ENCODE peak calls at places on chromosomes 7 and 10, in seven cellular contexts. One of them, this sample, is unnamed.

GRCh38 chr10:123621910-123622309 is 44.2 kb upstream of the GPR26 start:
- DNase-seq in naive thymus-derived CD4-positive, alpha-beta T cell: no peak
- DNase-seq in IMR-90: no peak
- DNase-seq in Karpas-422: no peak
- DNase-seq in GM23248: peak; percentile 42
- DNase-seq in small intestine: no peak
- DNase-seq in fibroblast of mammary gland: no peak
- DNase-seq in this sample: no peak

GRCh38 chr7:73769481-73770001 is 529 bp downstream of the CLDN3 start:
- DNase-seq in small intestine: no peak
- DNase-seq in naive thymus-derived CD4-positive, alpha-beta T cell: no peak
- DNase-seq in Karpas-422: no peak
- DNase-seq in IMR-90: no peak
- DNase-seq in GM23248: no peak
- DNase-seq in fibroblast of mammary gland: no peak
- DNase-seq in this sample: no peak

GRCh38 chr7:92835140-92835850 is 1.1 kb downstream of the CDK6 start:
- DNase-seq in naive thymus-derived CD4-positive, alpha-beta T cell: peak; percentile 20
- DNase-seq in small intestine: peak; percentile 74
- DNase-seq in GM23248: peak; percentile 88
- DNase-seq in Karpas-422: peak; percentile 81
- DNase-seq in IMR-90: peak; percentile 74
- DNase-seq in fibroblast of mammary gland: peak; percentile 74
- DNase-seq in this sample: peak; percentile 86

GRCh38 chr7:105589221-105590077 is 8.2 kb upstream of the EFCAB10 start:
- DNase-seq in GM23248: peak; percentile 92
- DNase-seq in IMR-90: peak; percentile 81
- DNase-seq in fibroblast of mammary gland: peak; percentile 81
- DNase-seq in Karpas-422: peak; percentile 90
- DNase-seq in naive thymus-derived CD4-positive, alpha-beta T cell: no peak
- DNase-seq in small intestine: peak; percentile 66
- DNase-seq in this sample: peak; percentile 63

GRCh38 chr10:131810805-131811137 is 90.0 kb upstream of the PPP2R2D start:
- DNase-seq in fibroblast of mammary gland: no peak
- DNase-seq in naive thymus-derived CD4-positive, alpha-beta T cell: no peak
- DNase-seq in Karpas-422: no peak
- DNase-seq in small intestine: no peak
- DNase-seq in IMR-90: no peak
- DNase-seq in GM23248: no peak
- DNase-seq in this sample: no peak

GRCh38 chr10:132311338-132311939 is 3.7 kb upstream of the STK32C start:
- DNase-seq in IMR-90: no peak
- DNase-seq in GM23248: no peak
- DNase-seq in small intestine: peak; percentile 32
- DNase-seq in fibroblast of mammary gland: no peak
- DNase-seq in naive thymus-derived CD4-positive, alpha-beta T cell: no peak
- DNase-seq in Karpas-422: no peak
- DNase-seq in this sample: no peak

GRCh38 chr10:75487087-75487784 is 55.8 kb downstream of the LRMDA start:
- DNase-seq in Karpas-422: no peak
- DNase-seq in fibroblast of mammary gland: peak; percentile 71
- DNase-seq in GM23248: peak; percentile 23
- DNase-seq in small intestine: no peak
- DNase-seq in IMR-90: no peak
- DNase-seq in naive thymus-derived CD4-positive, alpha-beta T cell: no peak
- DNase-seq in this sample: no peak

GRCh38 chr7:4706384-4707032 is 24.4 kb downstream of the FOXK1 start:
- DNase-seq in naive thymus-derived CD4-positive, alpha-beta T cell: no peak
- DNase-seq in GM23248: peak; percentile 62
- DNase-seq in small intestine: no peak
- DNase-seq in fibroblast of mammary gland: no peak
- DNase-seq in Karpas-422: no peak
- DNase-seq in IMR-90: peak; percentile 64
- DNase-seq in this sample: no peak

GRCh38 chr10:88974446-88975376 is 15.9 kb upstream of the FAS start:
- DNase-seq in small intestine: peak; percentile 78
- DNase-seq in fibroblast of mammary gland: peak; percentile 47
- DNase-seq in GM23248: peak; percentile 56
- DNase-seq in IMR-90: peak; percentile 44
- DNase-seq in naive thymus-derived CD4-positive, alpha-beta T cell: no peak
- DNase-seq in Karpas-422: no peak
- DNase-seq in this sample: no peak

GRCh38 chr7:96004598-96004997 is 232.2 kb downstream of the DYNC1I1 start:
- DNase-seq in Karpas-422: no peak
- DNase-seq in naive thymus-derived CD4-positive, alpha-beta T cell: no peak
- DNase-seq in small intestine: no peak
- DNase-seq in GM23248: peak; percentile 80
- DNase-seq in IMR-90: no peak
- DNase-seq in fibroblast of mammary gland: peak; percentile 88
- DNase-seq in this sample: no peak

GRCh38 chr7:72258074-72258473 is 154.1 kb downstream of the CALN1 start:
- DNase-seq in fibroblast of mammary gland: no peak
- DNase-seq in IMR-90: no peak
- DNase-seq in naive thymus-derived CD4-positive, alpha-beta T cell: no peak
- DNase-seq in Karpas-422: no peak
- DNase-seq in small intestine: no peak
- DNase-seq in GM23248: no peak
- DNase-seq in this sample: no peak

GRCh38 chr10:74081918-74082317 is 68.7 kb downstream of the AP3M1 start:
- DNase-seq in GM23248: peak; percentile 50
- DNase-seq in fibroblast of mammary gland: no peak
- DNase-seq in IMR-90: no peak
- DNase-seq in small intestine: no peak
- DNase-seq in Karpas-422: no peak
- DNase-seq in naive thymus-derived CD4-positive, alpha-beta T cell: no peak
- DNase-seq in this sample: no peak

GRCh38 chr7:112112822-112113255 is 93.4 kb downstream of the DOCK4 start:
- DNase-seq in IMR-90: peak; percentile 54
- DNase-seq in naive thymus-derived CD4-positive, alpha-beta T cell: no peak
- DNase-seq in Karpas-422: no peak
- DNase-seq in small intestine: no peak
- DNase-seq in fibroblast of mammary gland: peak; percentile 89
- DNase-seq in GM23248: peak; percentile 86
- DNase-seq in this sample: no peak

GRCh38 chr7:157017149-157017548 is 6.7 kb upstream of the MNX1 start:
- DNase-seq in IMR-90: no peak
- DNase-seq in Karpas-422: no peak
- DNase-seq in fibroblast of mammary gland: no peak
- DNase-seq in naive thymus-derived CD4-positive, alpha-beta T cell: no peak
- DNase-seq in small intestine: no peak
- DNase-seq in GM23248: no peak
- DNase-seq in this sample: no peak

GRCh38 chr7:102222445-102222844 is 64.2 kb upstream of the SH2B2 start:
- DNase-seq in fibroblast of mammary gland: peak; percentile 19
- DNase-seq in small intestine: no peak
- DNase-seq in Karpas-422: no peak
- DNase-seq in IMR-90: peak; percentile 36
- DNase-seq in naive thymus-derived CD4-positive, alpha-beta T cell: no peak
- DNase-seq in GM23248: no peak
- DNase-seq in this sample: no peak

GRCh38 chr7:121624922-121625321 is 228.8 kb upstream of the FAM3C start:
- DNase-seq in fibroblast of mammary gland: peak; percentile 69
- DNase-seq in IMR-90: no peak
- DNase-seq in GM23248: peak; percentile 33
- DNase-seq in Karpas-422: no peak
- DNase-seq in small intestine: no peak
- DNase-seq in naive thymus-derived CD4-positive, alpha-beta T cell: no peak
- DNase-seq in this sample: no peak

GRCh38 chr10:69515699-69516547 is 57.3 kb downstream of the NEUROG3 start:
- DNase-seq in Karpas-422: peak; percentile 88
- DNase-seq in fibroblast of mammary gland: peak; percentile 62
- DNase-seq in naive thymus-derived CD4-positive, alpha-beta T cell: peak; percentile 69
- DNase-seq in small intestine: peak; percentile 76
- DNase-seq in IMR-90: peak; percentile 55
- DNase-seq in GM23248: peak; percentile 78
- DNase-seq in this sample: peak; percentile 66

DNA sequence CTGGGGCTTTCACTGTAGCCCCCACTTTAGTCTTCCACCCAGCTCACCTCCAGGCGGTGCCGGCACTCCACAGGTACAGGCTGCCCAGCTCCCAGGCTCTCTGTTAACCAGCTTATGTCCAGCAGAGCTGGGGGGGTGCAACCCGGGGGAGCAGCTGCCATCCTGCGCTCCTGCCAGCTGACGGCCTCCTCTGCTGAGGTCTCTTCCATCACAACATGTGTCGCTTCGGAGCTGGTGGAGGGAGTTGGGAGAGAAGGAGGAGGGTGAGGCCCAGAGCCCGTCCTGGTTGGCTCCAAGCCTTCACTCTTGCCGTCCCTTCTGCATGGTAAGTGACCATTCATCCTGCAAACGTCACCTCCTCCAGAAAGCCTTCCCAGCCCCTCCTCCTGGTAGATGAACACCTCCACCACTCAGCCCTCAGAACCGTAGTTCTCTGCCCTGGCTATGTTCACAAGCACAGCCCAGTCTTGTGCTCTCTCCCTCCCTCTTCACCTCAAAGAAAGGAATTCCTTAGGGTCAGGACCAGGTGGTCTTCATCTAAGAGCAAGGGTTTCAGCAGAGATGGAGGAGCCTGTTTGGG is 1.6 kb downstream of the POLM start:
- DNase-seq in IMR-90: no peak
- DNase-seq in GM23248: no peak
- DNase-seq in Karpas-422: no peak
- DNase-seq in naive thymus-derived CD4-positive, alpha-beta T cell: no peak
- DNase-seq in fibroblast of mammary gland: no peak
- DNase-seq in small intestine: no peak
- DNase-seq in this sample: no peak
- H3K4me3 ChIP-seq in IMR-90: no peak overlapping the region
- H3K4me3 ChIP-seq in GM23248: peak overlapping the region; percentile 80
- H3K4me3 ChIP-seq in Karpas-422: peak overlapping the region; percentile 81
- H3K4me3 ChIP-seq in naive thymus-derived CD4-positive, alpha-beta T cell: peak overlapping the region; percentile 77
- H3K4me3 ChIP-seq in fibroblast of mammary gland: no peak overlapping the region
- H3K4me3 ChIP-seq in small intestine: no peak overlapping the region
- H3K4me3 ChIP-seq in this sample: peak overlapping the region; percentile 90

GRCh38 chr10:45811075-45811474 is 36.2 kb downstream of the AGAP4 start:
- DNase-seq in naive thymus-derived CD4-positive, alpha-beta T cell: no peak
- DNase-seq in fibroblast of mammary gland: no peak
- DNase-seq in IMR-90: no peak
- DNase-seq in small intestine: no peak
- DNase-seq in Karpas-422: no peak
- DNase-seq in GM23248: no peak
- DNase-seq in this sample: no peak
- H3K4me3 ChIP-seq in naive thymus-derived CD4-positive, alpha-beta T cell: no peak overlapping the region
- H3K4me3 ChIP-seq in fibroblast of mammary gland: no peak overlapping the region
- H3K4me3 ChIP-seq in IMR-90: no peak overlapping the region
- H3K4me3 ChIP-seq in small intestine: no peak overlapping the region
- H3K4me3 ChIP-seq in Karpas-422: no peak overlapping the region
- H3K4me3 ChIP-seq in GM23248: no peak overlapping the region
- H3K4me3 ChIP-seq in this sample: no peak overlapping the region

GRCh38 chr7:131026297-131027003 is 292.4 kb upstream of the KLF14 start:
- DNase-seq in IMR-90: peak; percentile 77
- DNase-seq in fibroblast of mammary gland: peak; percentile 80
- DNase-seq in GM23248: peak; percentile 95
- DNase-seq in Karpas-422: peak; percentile 83
- DNase-seq in small intestine: no peak
- DNase-seq in naive thymus-derived CD4-positive, alpha-beta T cell: no peak
- DNase-seq in this sample: no peak

GRCh38 chr7:131019351-131019750 is 285.3 kb upstream of the KLF14 start:
- DNase-seq in naive thymus-derived CD4-positive, alpha-beta T cell: no peak
- DNase-seq in Karpas-422: no peak
- DNase-seq in GM23248: no peak
- DNase-seq in small intestine: no peak
- DNase-seq in IMR-90: no peak
- DNase-seq in fibroblast of mammary gland: no peak
- DNase-seq in this sample: no peak

GRCh38 chr7:131021460-131021859 is 287.5 kb upstream of the KLF14 start:
- DNase-seq in naive thymus-derived CD4-positive, alpha-beta T cell: no peak
- DNase-seq in IMR-90: no peak
- DNase-seq in Karpas-422: no peak
- DNase-seq in fibroblast of mammary gland: no peak
- DNase-seq in GM23248: no peak
- DNase-seq in small intestine: no peak
- DNase-seq in this sample: no peak

GRCh38 chr7:131020759-131021219 is 286.8 kb upstream of the KLF14 start:
- DNase-seq in naive thymus-derived CD4-positive, alpha-beta T cell: no peak
- DNase-seq in GM23248: no peak
- DNase-seq in small intestine: no peak
- DNase-seq in Karpas-422: no peak
- DNase-seq in fibroblast of mammary gland: no peak
- DNase-seq in IMR-90: no peak
- DNase-seq in this sample: no peak

GRCh38 chr7:131021902-131022301 is 287.9 kb upstream of the KLF14 start:
- DNase-seq in GM23248: no peak
- DNase-seq in naive thymus-derived CD4-positive, alpha-beta T cell: no peak
- DNase-seq in small intestine: no peak
- DNase-seq in Karpas-422: peak; percentile 67
- DNase-seq in fibroblast of mammary gland: no peak
- DNase-seq in IMR-90: no peak
- DNase-seq in this sample: no peak
- H3K4me3 ChIP-seq in GM23248: no peak overlapping the region
- H3K4me3 ChIP-seq in naive thymus-derived CD4-positive, alpha-beta T cell: peak overlapping the region; percentile 14
- H3K4me3 ChIP-seq in small intestine: no peak overlapping the region
- H3K4me3 ChIP-seq in Karpas-422: no peak overlapping the region
- H3K4me3 ChIP-seq in fibroblast of mammary gland: no peak overlapping the region
- H3K4me3 ChIP-seq in IMR-90: no peak overlapping the region
- H3K4me3 ChIP-seq in this sample: no peak overlapping the region

GRCh38 chr7:127671341-127671740 is 19.3 kb downstream of the SND1 start:
- DNase-seq in IMR-90: no peak
- DNase-seq in GM23248: no peak
- DNase-seq in Karpas-422: no peak
- DNase-seq in small intestine: no peak
- DNase-seq in naive thymus-derived CD4-positive, alpha-beta T cell: no peak
- DNase-seq in fibroblast of mammary gland: no peak
- DNase-seq in this sample: no peak

GRCh38 chr7:127666602-127667001 is 14.6 kb downstream of the SND1 start:
- DNase-seq in fibroblast of mammary gland: no peak
- DNase-seq in small intestine: no peak
- DNase-seq in Karpas-422: no peak
- DNase-seq in naive thymus-derived CD4-positive, alpha-beta T cell: no peak
- DNase-seq in IMR-90: no peak
- DNase-seq in GM23248: peak; percentile 24
- DNase-seq in this sample: no peak

GRCh38 chr7:127665922-127666321 is 13.9 kb downstream of the SND1 start:
- DNase-seq in GM23248: no peak
- DNase-seq in fibroblast of mammary gland: no peak
- DNase-seq in small intestine: no peak
- DNase-seq in naive thymus-derived CD4-positive, alpha-beta T cell: no peak
- DNase-seq in IMR-90: no peak
- DNase-seq in Karpas-422: no peak
- DNase-seq in this sample: no peak

GRCh38 chr7:127667751-127668530 is 15.9 kb downstream of the SND1 start:
- DNase-seq in fibroblast of mammary gland: peak; percentile 61
- DNase-seq in Karpas-422: no peak
- DNase-seq in GM23248: peak; percentile 78
- DNase-seq in naive thymus-derived CD4-positive, alpha-beta T cell: no peak
- DNase-seq in IMR-90: peak; percentile 44
- DNase-seq in small intestine: no peak
- DNase-seq in this sample: no peak

DNA sequence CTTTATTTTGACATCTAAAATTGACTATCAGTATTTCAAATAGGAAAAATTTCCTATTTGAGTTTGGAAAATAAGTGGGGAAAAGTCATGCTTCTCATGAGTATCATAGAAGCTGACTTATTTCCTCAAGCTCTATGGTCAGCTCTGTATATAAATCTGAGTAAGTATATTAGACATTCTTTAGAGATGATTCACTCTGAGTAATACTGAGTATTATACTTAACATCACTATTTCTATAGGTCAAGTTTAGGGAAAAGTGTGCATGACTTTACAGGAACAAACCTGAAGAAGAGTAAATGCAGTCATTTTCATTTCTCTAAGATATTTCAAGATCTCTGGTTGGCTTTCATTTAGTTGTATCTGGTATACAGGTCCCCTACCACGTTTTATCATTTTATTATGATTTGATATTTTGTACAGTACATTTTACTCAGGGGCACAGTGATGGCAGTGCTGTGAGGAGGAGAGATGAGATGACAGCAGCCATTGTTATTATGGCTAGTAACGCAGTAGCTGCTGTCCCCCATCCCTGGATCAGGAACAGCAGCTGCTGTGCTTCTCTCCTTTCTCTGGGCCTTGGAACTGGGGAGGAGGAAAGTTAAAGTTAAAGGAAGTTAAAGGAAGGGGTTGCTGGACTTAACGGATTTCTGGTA is 15.2 kb downstream of the SND1 start:
- DNase-seq in GM23248: peak; percentile 87
- DNase-seq in naive thymus-derived CD4-positive, alpha-beta T cell: no peak
- DNase-seq in small intestine: no peak
- DNase-seq in Karpas-422: no peak
- DNase-seq in fibroblast of mammary gland: peak; percentile 76
- DNase-seq in IMR-90: peak; percentile 86
- DNase-seq in this sample: no peak
- H3K4me3 ChIP-seq in GM23248: peak overlapping the region; percentile 49
- H3K4me3 ChIP-seq in naive thymus-derived CD4-positive, alpha-beta T cell: no peak overlapping the region
- H3K4me3 ChIP-seq in small intestine: no peak overlapping the region
- H3K4me3 ChIP-seq in Karpas-422: no peak overlapping the region
- H3K4me3 ChIP-seq in fibroblast of mammary gland: no peak overlapping the region
- H3K4me3 ChIP-seq in IMR-90: no peak overlapping the region
- H3K4me3 ChIP-seq in this sample: no peak overlapping the region